ENCODE peak calls at places on chromosomes 5 and 9, in five cellular contexts. K, P, D, F and L are unnamed samples.
A peak's percentile ranks its signal among the peaks of the same experiment; 100 is the strongest.

GRCh38 chr5:134133213-134133994 is 18.9 kb downstream of the TCF7 start:
- DNase-seq in F (no peak), D (no peak), K (no peak), P (peak; percentile 26), L (no peak)

GRCh38 chr5:137688248-137688840 is 47.5 kb downstream of the KLHL3 start:
- DNase-seq in F (no peak), K (no peak), D (no peak), P (no peak), L (no peak)

GRCh38 chr9:28050046-28050445 is 476.8 kb upstream of the C9orf72 start:
- DNase-seq in D (no peak), K (no peak), F (no peak), P (no peak), L (no peak)

GRCh38 chr5:176578391-176578808 is 29.3 kb downstream of the CDHR2 start:
- DNase-seq in D (no peak), P (peak; percentile 54), K (peak; percentile 93), F (no peak), L (peak; percentile 52)

GRCh38 chr5:59874675-59875074 is 18.9 kb downstream of the PDE4D start:
- DNase-seq in K (no peak), D (no peak), F (no peak), P (no peak), L (no peak)

GRCh38 chr5:94544784-94545318 is 73.6 kb downstream of the KIAA0825 start:
- DNase-seq in F (no peak), P (no peak), K (no peak), D (no peak), L (no peak)

GRCh38 chr5:9054821-9055589 is 490.9 kb downstream of the SEMA5A start:
- DNase-seq in K (no peak), P (no peak), D (no peak), F (no peak), L (no peak)

GRCh38 chr5:179621551-179621971 is 1.9 kb downstream of the HNRNPH1 start:
- DNase-seq in P (no peak), K (no peak), F (no peak), D (no peak), L (no peak)

GRCh38 chr5:168314735-168315411 is 23.4 kb downstream of the WWC1 start:
- DNase-seq in P (no peak), K (peak; percentile 76), D (no peak), F (no peak), L (no peak)

GRCh38 chr9:89440548-89440947 is 57.4 kb downstream of the SEMA4D start:
- DNase-seq in D (no peak), F (no peak), K (no peak), P (no peak), L (no peak)

GRCh38 chr9:107737987-107738743 is 248.6 kb upstream of the KLF4 start:
- DNase-seq in D (peak; percentile 87), F (no peak), P (no peak), K (no peak), L (no peak)

GRCh38 chr5:137622850-137623249 is 113.0 kb downstream of the KLHL3 start:
- DNase-seq in K (no peak), D (no peak), F (peak; percentile 92), P (no peak), L (peak; percentile 18)

GRCh38 chr9:75054373-75055001 is 26.4 kb upstream of the CARNMT1 start:
- DNase-seq in P (no peak), D (no peak), F (no peak), K (no peak), L (no peak)

GRCh38 chr5:25190521-25191000 is 545.8 kb upstream of the CDH10 start:
- DNase-seq in D (no peak), F (no peak), K (no peak), P (no peak), L (no peak)

GRCh38 chr5:83871533-83872380 is 151.1 kb upstream of the HAPLN1 start:
- DNase-seq in P (no peak), K (no peak), D (no peak), F (no peak), L (no peak)

GRCh38 chr5:61953913-61954312 is 352.1 kb upstream of the KIF2A start:
- DNase-seq in K (no peak), F (no peak), D (no peak), P (no peak), L (no peak)

GRCh38 chr5:41336471-41336870 is 123.1 kb upstream of the C6 start:
- DNase-seq in D (no peak), K (no peak), F (no peak), P (no peak), L (no peak)

GRCh38 chr5:142597546-142598337 is 88.1 kb downstream of the FGF1 start:
- DNase-seq in K (peak; percentile 50), D (no peak), F (no peak), P (no peak), L (no peak)

GRCh38 chr5:83306572-83307241 is 164.8 kb upstream of the VCAN start:
- DNase-seq in F (no peak), K (no peak), D (no peak), P (peak; percentile 50), L (peak; percentile 37)

GRCh38 chr9:77066388-77066787 is 46.9 kb downstream of the FOXB2 start:
- DNase-seq in K (no peak), D (no peak), F (no peak), P (no peak), L (no peak)

GRCh38 chr5:125505062-125505461 is 758.6 kb upstream of the ZNF608 start:
- DNase-seq in D (no peak), F (no peak), P (no peak), K (no peak), L (no peak)

GRCh38 chr5:76622973-76623596 is at the start of gene F2RL2:
- DNase-seq in K (peak; percentile 52), P (no peak), D (no peak), F (no peak), L (no peak)

GRCh38 chr5:59178071-59178470 is 595.2 kb downstream of the RAB3C start:
- DNase-seq in D (no peak), F (no peak), K (no peak), P (no peak), L (no peak)

GRCh38 chr9:114050226-114050568 is 27.9 kb downstream of the AMBP start:
- DNase-seq in D (no peak), P (no peak), K (no peak), F (no peak), L (no peak)

GRCh38 chr5:171386861-171387254 is 791 bp upstream of the NPM1 start:
- DNase-seq in F (no peak), P (no peak), D (no peak), K (no peak), L (no peak)

GRCh38 chr5:130061746-130062145 is 157.5 kb downstream of the CHSY3 start:
- DNase-seq in K (no peak), F (no peak), D (no peak), P (no peak), L (no peak)

GRCh38 chr9:98158071-98158791 is 34.2 kb downstream of the CORO2A start:
- DNase-seq in K (peak; percentile 21), D (no peak), P (no peak), F (no peak), L (no peak)

GRCh38 chr5:33685873-33686550 is 205.8 kb downstream of the ADAMTS12 start:
- DNase-seq in D (no peak), K (no peak), P (no peak), F (no peak), L (no peak)

GRCh38 chr5:119290161-119290569 is 65.7 kb upstream of the TNFAIP8 start:
- DNase-seq in D (no peak), F (no peak), P (peak; percentile 78), K (no peak), L (peak; percentile 29)

GRCh38 chr9:22392523-22392922 is 54.1 kb upstream of the DMRTA1 start:
- DNase-seq in P (no peak), D (no peak), K (no peak), F (no peak), L (no peak)

GRCh38 chr9:116081437-116082110 is 72.0 kb upstream of the PAPPA start:
- DNase-seq in F (no peak), K (no peak), D (no peak), P (no peak), L (no peak)

GRCh38 chr5:42518595-42519067 is 95.4 kb downstream of the GHR start:
- DNase-seq in D (no peak), F (no peak), K (no peak), P (no peak), L (no peak)

GRCh38 chr9:128456613-128457061 is 831 bp downstream of the ODF2 start:
- DNase-seq in D (peak; percentile 51), P (peak; percentile 73), F (peak; percentile 53), K (peak; percentile 94), L (peak; percentile 91)

GRCh38 chr5:38650540-38651275 is 94.3 kb upstream of the LIFR start:
- DNase-seq in D (peak; percentile 77), K (no peak), F (no peak), P (no peak), L (no peak)